ENCODE peak calls at places on chromosomes 12 and 14, in seven cellular contexts. N, T, G, C, E, V and O are unnamed samples.

GRCh38 chr12:109987615-109988014 is 8.6 kb downstream of the GIT2 start:
- DNase-seq in N (no peak), T (no peak), G (no peak), C (no peak), E (no peak), V (no peak), O (no peak)

GRCh38 chr14:55516776-55517175 is 63.2 kb upstream of the KTN1 start:
- DNase-seq in N (no peak), T (no peak), G (no peak), C (no peak), E (no peak), V (no peak), O (no peak)

GRCh38 chr14:59630281-59630963 is 53.8 kb upstream of the CCDC175 start:
- DNase-seq in N (no peak), T (no peak), G (no peak), C (no peak), E (no peak), V (peak; percentile 19), O (no peak)

GRCh38 chr12:78240827-78241226 is 410.1 kb downstream of the NAV3 start:
- DNase-seq in N (no peak), T (no peak), G (no peak), C (no peak), E (no peak), V (no peak), O (no peak)

GRCh38 chr12:62205348-62205747 is 54.9 kb upstream of the USP15 start:
- DNase-seq in N (no peak), T (no peak), G (no peak), C (no peak), E (no peak), V (no peak), O (no peak)

GRCh38 chr12:26830783-26831601 is 2.0 kb downstream of the ITPR2 start:
- DNase-seq in N (no peak), T (no peak), G (no peak), C (no peak), E (no peak), V (no peak), O (no peak)

GRCh38 chr12:49367381-49368239 is at the start of gene SPATS2:
- DNase-seq in N (peak; percentile 52), T (no peak), G (no peak), C (no peak), E (peak; percentile 95), V (peak; percentile 46), O (no peak)

GRCh38 chr12:54680374-54680773 is 32.2 kb upstream of the DCD start:
- DNase-seq in N (peak; percentile 1), T (no peak), G (peak; percentile 56), C (no peak), E (no peak), V (peak; percentile 9), O (no peak)

GRCh38 chr14:69190191-69190590 is 1.1 kb upstream of the EXD2 start:
- DNase-seq in N (no peak), T (no peak), G (no peak), C (no peak), E (no peak), V (no peak), O (no peak)

GRCh38 chr14:84749191-84749945 is 780.6 kb upstream of the FLRT2 start:
- DNase-seq in N (no peak), T (no peak), G (no peak), C (no peak), E (no peak), V (peak; percentile 2), O (no peak)

GRCh38 chr14:24958271-24958670 is 91.7 kb downstream of the STXBP6 start:
- DNase-seq in N (peak; percentile 54), T (no peak), G (no peak), C (peak; percentile 28), E (no peak), V (peak; percentile 7), O (no peak)

GRCh38 chr12:121490401-121491257 is 90.2 kb downstream of the KDM2B start:
- DNase-seq in N (no peak), T (no peak), G (no peak), C (no peak), E (no peak), V (no peak), O (no peak)

GRCh38 chr14:100723135-100723883 is 3.4 kb upstream of the DLK1 start:
- DNase-seq in N (no peak), T (no peak), G (no peak), C (no peak), E (no peak), V (no peak), O (no peak)

GRCh38 chr14:57871487-57872080 is 5.7 kb upstream of the SLC35F4 start:
- DNase-seq in N (peak; percentile 74), T (peak; percentile 32), G (peak; percentile 35), C (peak; percentile 73), E (no peak), V (peak; percentile 70), O (peak; percentile 11)

GRCh38 chr12:26341481-26341880 is 146.1 kb downstream of the SSPN start:
- DNase-seq in N (no peak), T (no peak), G (no peak), C (no peak), E (no peak), V (no peak), O (no peak)

GRCh38 chr12:59595097-59595496 is 732 bp upstream of the SLC16A7 start:
- DNase-seq in N (peak; percentile 2), T (peak; percentile 2), G (no peak), C (no peak), E (no peak), V (no peak), O (no peak)

GRCh38 chr14:90733139-90733808 is 83.0 kb downstream of the TTC7B start:
- DNase-seq in N (no peak), T (no peak), G (no peak), C (no peak), E (no peak), V (no peak), O (no peak)

GRCh38 chr12:92695577-92695976 is 7.2 kb upstream of the PLEKHG7 start:
- DNase-seq in N (no peak), T (no peak), G (no peak), C (no peak), E (no peak), V (no peak), O (no peak)

GRCh38 chr14:71751264-71751663 is 181.0 kb upstream of the RGS6 start:
- DNase-seq in N (peak; percentile 19), T (no peak), G (no peak), C (no peak), E (no peak), V (no peak), O (no peak)

GRCh38 chr12:27602516-27602915 is 78.5 kb downstream of the PPFIBP1 start:
- DNase-seq in N (no peak), T (peak; percentile 34), G (no peak), C (peak; percentile 14), E (no peak), V (no peak), O (peak; percentile 68)

GRCh38 chr14:100592461-100592871 is 5.2 kb upstream of the BEGAIN start:
- DNase-seq in N (no peak), T (no peak), G (no peak), C (no peak), E (no peak), V (no peak), O (no peak)

GRCh38 chr12:4434721-4435425 is 10.7 kb downstream of the FGF6 start:
- DNase-seq in N (no peak), T (no peak), G (no peak), C (no peak), E (no peak), V (no peak), O (no peak)

GRCh38 chr14:55705651-55706340 is 125.8 kb downstream of the KTN1 start:
- DNase-seq in N (no peak), T (no peak), G (no peak), C (no peak), E (no peak), V (no peak), O (no peak)

GRCh38 chr14:95524706-95525512 is 8.5 kb upstream of the SYNE3 start:
- DNase-seq in N (no peak), T (no peak), G (peak; percentile 41), C (peak; percentile 33), E (no peak), V (no peak), O (no peak)

GRCh38 chr14:30389134-30389900 is 169.6 kb upstream of the G2E3 start:
- DNase-seq in N (peak; percentile 4), T (no peak), G (no peak), C (peak; percentile 19), E (no peak), V (peak; percentile 0), O (no peak)

DNA sequence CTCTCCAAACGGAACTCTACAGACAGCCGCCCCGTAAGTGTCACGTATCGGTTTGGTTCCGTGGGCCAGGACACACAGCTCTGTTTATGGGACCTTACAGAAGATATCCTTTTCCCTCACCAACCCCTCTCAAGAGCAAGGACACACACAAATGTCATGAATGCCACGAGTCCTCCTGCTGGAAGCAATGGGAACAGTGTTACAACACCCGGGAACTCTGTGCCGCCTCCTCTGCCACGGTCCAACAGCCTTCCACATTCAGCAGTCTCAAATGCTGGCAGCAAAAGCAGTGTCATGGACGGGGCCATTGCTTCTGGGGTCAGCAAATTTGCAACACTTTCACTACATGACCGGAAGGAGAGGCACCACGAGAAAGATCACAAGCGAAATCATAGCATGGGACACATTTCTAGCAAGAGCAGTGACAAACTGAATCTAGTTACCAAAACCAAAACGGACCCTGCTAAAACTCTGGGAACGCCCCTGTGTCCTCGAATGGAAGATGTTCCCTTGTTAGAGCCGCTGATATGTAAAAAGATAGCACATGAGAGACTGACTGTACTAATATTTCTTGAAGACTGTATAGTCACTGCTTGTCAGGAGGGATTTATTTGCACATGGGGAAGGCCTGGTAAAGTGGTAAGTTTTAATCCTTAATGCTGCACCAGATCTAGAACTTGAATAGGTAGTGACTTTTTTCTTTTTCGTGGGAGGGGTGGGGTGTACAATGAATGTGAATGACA is 69.7 kb downstream of the WDR20 start:
- DNase-seq in N (no peak), T (peak; percentile 29), G (no peak), C (peak; percentile 37), E (no peak), V (peak; percentile 17), O (no peak)
- TF ChIP-seq CTCF in N (no peak), T (peak; percentile 40), G (peak; percentile 44), C (peak; percentile 54), E (peak; percentile 34), V (peak; percentile 25), O (peak; percentile 35)

GRCh38 chr14:28596336-28596735 is 170.3 kb upstream of the FOXG1 start:
- DNase-seq in N (peak; percentile 68), T (peak; percentile 71), G (no peak), C (no peak), E (no peak), V (peak; percentile 74), O (no peak)
- TF ChIP-seq CTCF in N (peak; percentile 45), T (peak; percentile 7), G (no peak), C (no peak), E (no peak), V (peak; percentile 18), O (no peak)

DNA sequence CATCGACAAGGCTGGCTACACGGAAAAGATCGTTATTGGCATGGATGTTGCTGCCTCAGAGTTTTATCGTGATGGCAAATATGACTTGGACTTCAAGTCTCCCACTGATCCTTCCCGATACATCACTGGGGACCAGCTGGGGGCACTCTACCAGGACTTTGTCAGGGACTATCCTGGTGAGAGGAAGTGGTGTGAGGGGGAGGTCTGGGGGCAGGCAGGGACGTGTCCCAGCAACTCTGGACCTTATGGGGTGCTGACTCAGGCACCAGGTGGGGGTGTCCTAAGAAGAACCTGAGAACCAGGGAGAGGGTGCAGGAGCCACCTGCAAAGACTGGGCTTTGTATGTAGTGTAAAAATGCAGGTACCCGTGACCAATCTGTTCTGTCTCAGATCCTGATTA is 5.2 kb downstream of the ENO2 start:
- DNase-seq in N (no peak), T (no peak), G (no peak), C (no peak), E (no peak), V (no peak), O (no peak)
- TF ChIP-seq CTCF in N (no peak), T (no peak), G (peak; percentile 12), C (no peak), E (no peak), V (no peak), O (no peak)

GRCh38 chr12:111149299-111149698 is 219.6 kb downstream of the PHETA1 start:
- DNase-seq in N (no peak), T (no peak), G (no peak), C (no peak), E (no peak), V (no peak), O (no peak)
- TF ChIP-seq CTCF in N (no peak), T (no peak), G (no peak), C (no peak), E (no peak), V (peak; percentile 6), O (no peak)